ENCODE peak calls at places on chromosomes 16 and 17, in five cellular contexts. One of them, this sample, is unnamed.

GRCh38 chr17:36934144-36934758 is 3.0 kb upstream of the LHX1 start:
- DNase-seq in GM12878: no peak
- DNase-seq in HepG2: no peak
- DNase-seq in H1: peak; percentile 81
- DNase-seq in K562: no peak
- DNase-seq in this sample: peak; percentile 46

GRCh38 chr17:45902892-45903346 is 8.6 kb downstream of the MAPT start:
- DNase-seq in GM12878: no peak
- DNase-seq in HepG2: peak; percentile 68
- DNase-seq in H1: no peak
- DNase-seq in K562: peak; percentile 35
- DNase-seq in this sample: no peak

GRCh38 chr16:84582958-84583516 is 34.8 kb downstream of the COTL1 start:
- DNase-seq in GM12878: no peak
- DNase-seq in HepG2: no peak
- DNase-seq in H1: no peak
- DNase-seq in K562: no peak
- DNase-seq in this sample: no peak

GRCh38 chr17:73309727-73310555 is 1.9 kb downstream of the CDC42EP4 start:
- DNase-seq in GM12878: no peak
- DNase-seq in HepG2: no peak
- DNase-seq in H1: peak; percentile 60
- DNase-seq in K562: no peak
- DNase-seq in this sample: no peak

GRCh38 chr16:78605548-78606097 is 506.2 kb downstream of the WWOX start:
- DNase-seq in GM12878: no peak
- DNase-seq in HepG2: no peak
- DNase-seq in H1: no peak
- DNase-seq in K562: no peak
- DNase-seq in this sample: no peak

GRCh38 chr16:11354733-11355574 is 9.7 kb downstream of the RMI2 start:
- DNase-seq in GM12878: peak; percentile 79
- DNase-seq in HepG2: no peak
- DNase-seq in H1: no peak
- DNase-seq in K562: no peak
- DNase-seq in this sample: no peak

GRCh38 chr17:71276071-71276470 is 844.7 kb upstream of the SOX9 start:
- DNase-seq in GM12878: no peak
- DNase-seq in HepG2: no peak
- DNase-seq in H1: no peak
- DNase-seq in K562: no peak
- DNase-seq in this sample: no peak

GRCh38 chr16:10297341-10298006 is 88.4 kb upstream of the ATF7IP2 start:
- DNase-seq in GM12878: peak; percentile 98
- DNase-seq in HepG2: peak; percentile 64
- DNase-seq in H1: no peak
- DNase-seq in K562: no peak
- DNase-seq in this sample: no peak

GRCh38 chr16:61233718-61234117 is 802.5 kb downstream of the CDH8 start:
- DNase-seq in GM12878: no peak
- DNase-seq in HepG2: no peak
- DNase-seq in H1: no peak
- DNase-seq in K562: no peak
- DNase-seq in this sample: no peak

GRCh38 chr17:75346906-75347305 is 57.7 kb upstream of the SLC25A19 start:
- DNase-seq in GM12878: no peak
- DNase-seq in HepG2: no peak
- DNase-seq in H1: no peak
- DNase-seq in K562: peak; percentile 54
- DNase-seq in this sample: no peak

GRCh38 chr16:49514391-49514980 is 140.9 kb downstream of the C16orf78 start:
- DNase-seq in GM12878: no peak
- DNase-seq in HepG2: no peak
- DNase-seq in H1: no peak
- DNase-seq in K562: no peak
- DNase-seq in this sample: no peak

GRCh38 chr17:27630607-27631408 is at the start of gene LGALS9:
- DNase-seq in GM12878: peak; percentile 53
- DNase-seq in HepG2: no peak
- DNase-seq in H1: no peak
- DNase-seq in K562: no peak
- DNase-seq in this sample: no peak

GRCh38 chr16:10085078-10085798 is 97.0 kb downstream of the GRIN2A start:
- DNase-seq in GM12878: no peak
- DNase-seq in HepG2: no peak
- DNase-seq in H1: no peak
- DNase-seq in K562: no peak
- DNase-seq in this sample: no peak

GRCh38 chr16:78198299-78198698 is 98.8 kb downstream of the WWOX start:
- DNase-seq in GM12878: no peak
- DNase-seq in HepG2: no peak
- DNase-seq in H1: no peak
- DNase-seq in K562: no peak
- DNase-seq in this sample: no peak

GRCh38 chr16:69660166-69660565 is 66.2 kb downstream of the NQO1 start:
- DNase-seq in GM12878: no peak
- DNase-seq in HepG2: no peak
- DNase-seq in H1: no peak
- DNase-seq in K562: no peak
- DNase-seq in this sample: no peak

GRCh38 chr17:46979023-46979870 is at the start of gene RPRML:
- DNase-seq in GM12878: no peak
- DNase-seq in HepG2: no peak
- DNase-seq in H1: peak; percentile 77
- DNase-seq in K562: peak; percentile 77
- DNase-seq in this sample: peak; percentile 59

GRCh38 chr17:10702574-10702973 is 5.2 kb downstream of the ADPRM start:
- DNase-seq in GM12878: no peak
- DNase-seq in HepG2: no peak
- DNase-seq in H1: no peak
- DNase-seq in K562: no peak
- DNase-seq in this sample: no peak

GRCh38 chr16:54654429-54654828 is 276.2 kb upstream of the IRX5 start:
- DNase-seq in GM12878: no peak
- DNase-seq in HepG2: no peak
- DNase-seq in H1: no peak
- DNase-seq in K562: no peak
- DNase-seq in this sample: no peak

DNA sequence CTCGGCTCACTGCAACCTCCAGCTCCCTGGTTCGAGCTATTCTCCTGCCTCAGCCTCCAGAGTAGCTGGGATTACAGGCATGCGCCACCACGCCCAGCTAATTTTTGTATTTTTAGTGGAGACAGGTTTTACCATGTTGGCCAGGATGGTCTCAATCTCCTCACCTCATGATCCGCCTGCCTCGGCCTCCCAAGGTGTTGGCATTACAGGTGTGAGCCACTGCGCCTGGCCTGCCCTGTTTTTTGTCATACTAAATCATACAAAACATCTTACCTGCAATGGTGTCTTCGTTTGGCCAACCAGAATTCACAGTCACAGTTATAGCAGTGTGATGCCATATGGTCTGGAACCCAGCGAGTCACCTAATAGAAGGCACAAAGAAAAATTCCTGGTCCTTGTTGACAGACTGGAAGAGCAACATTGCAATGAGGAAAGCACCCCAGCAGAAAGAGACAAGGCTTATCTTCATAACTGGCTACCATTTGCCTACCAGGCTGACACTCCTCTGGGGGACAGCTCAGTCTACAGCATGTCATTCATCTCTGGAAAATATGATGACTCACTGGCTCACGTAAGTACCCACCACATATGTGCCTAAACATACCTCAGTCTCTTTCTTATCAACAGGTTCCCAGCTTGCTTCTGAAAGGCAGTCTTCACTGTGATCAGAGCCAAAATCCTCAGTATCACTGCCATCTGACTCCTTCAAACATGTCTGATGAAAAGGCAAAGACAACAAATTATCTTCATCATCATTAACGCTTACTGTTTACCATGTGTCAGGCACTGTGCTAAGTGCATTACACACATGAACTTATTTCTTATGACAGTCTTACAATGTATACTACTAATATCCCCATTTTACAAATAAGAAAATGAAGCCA is 4.3 kb upstream of the HSF5 start:
- DNase-seq in GM12878: no peak
- DNase-seq in HepG2: no peak
- DNase-seq in H1: peak; percentile 6
- DNase-seq in K562: peak; percentile 87
- DNase-seq in this sample: no peak
- TF ChIP-seq ATF2 in GM12878: no peak
- TF ChIP-seq ATF2 in HepG2: no peak
- TF ChIP-seq ATF2 in H1: no peak
- TF ChIP-seq ATF2 in K562: no peak
- TF ChIP-seq ATF2 in this sample: no peak

GRCh38 chr17:2635241-2635640 is 41.8 kb downstream of the PAFAH1B1 start:
- DNase-seq in GM12878: no peak
- DNase-seq in HepG2: no peak
- DNase-seq in H1: no peak
- DNase-seq in K562: no peak
- DNase-seq in this sample: no peak
- TF ChIP-seq ATF2 in GM12878: no peak
- TF ChIP-seq ATF2 in HepG2: no peak
- TF ChIP-seq ATF2 in H1: no peak
- TF ChIP-seq ATF2 in K562: no peak
- TF ChIP-seq ATF2 in this sample: no peak

DNA sequence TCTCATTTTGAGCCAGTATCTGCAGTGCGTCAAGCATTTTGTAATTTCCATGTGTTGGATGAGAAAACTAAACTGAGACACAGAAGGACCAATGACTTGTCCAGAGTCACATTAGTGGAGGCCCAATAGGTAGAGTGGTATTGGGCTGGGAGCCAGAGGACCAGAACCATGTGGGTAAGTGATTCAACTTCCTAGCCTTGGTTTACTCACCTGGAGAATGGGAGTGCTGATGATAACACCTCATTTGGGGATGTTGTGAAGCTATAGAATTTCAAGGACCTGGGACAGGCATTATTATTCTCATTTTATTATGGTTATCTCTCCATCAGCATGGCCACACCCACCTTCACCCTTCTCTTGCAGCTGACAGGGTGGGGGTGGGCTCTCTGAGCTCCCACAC is 8.1 kb downstream of the CPNE2 start:
- DNase-seq in GM12878: no peak
- DNase-seq in HepG2: no peak
- DNase-seq in H1: no peak
- DNase-seq in K562: peak; percentile 43
- DNase-seq in this sample: no peak
- TF ChIP-seq ATF2 in GM12878: no peak
- TF ChIP-seq ATF2 in HepG2: no peak
- TF ChIP-seq ATF2 in H1: no peak
- TF ChIP-seq ATF2 in K562: no peak
- TF ChIP-seq ATF2 in this sample: no peak

DNA sequence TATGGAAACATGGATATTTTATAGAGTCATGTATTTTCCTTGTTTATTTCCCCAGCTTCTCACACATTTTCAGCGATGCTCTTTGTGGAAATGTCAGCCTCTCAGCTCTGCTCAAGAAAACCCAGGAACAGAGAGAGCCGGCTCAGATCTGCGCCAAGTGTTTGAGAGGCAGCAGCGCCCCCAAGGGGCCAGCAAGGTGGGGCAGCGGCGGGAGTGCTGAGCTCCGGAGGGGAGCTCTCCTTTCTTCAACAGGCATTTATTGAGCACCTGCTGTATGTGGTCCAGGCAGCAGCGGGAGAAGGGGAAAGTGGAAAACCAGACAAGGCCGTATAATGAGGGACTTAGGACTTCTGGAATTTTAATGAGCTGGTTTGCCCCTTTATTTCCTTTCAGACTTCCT is 421.1 kb upstream of the C16orf82 start:
- DNase-seq in GM12878: no peak
- DNase-seq in HepG2: no peak
- DNase-seq in H1: peak; percentile 86
- DNase-seq in K562: peak; percentile 43
- DNase-seq in this sample: peak; percentile 80
- TF ChIP-seq ATF2 in GM12878: no peak
- TF ChIP-seq ATF2 in HepG2: no peak
- TF ChIP-seq ATF2 in H1: no peak
- TF ChIP-seq ATF2 in K562: no peak
- TF ChIP-seq ATF2 in this sample: no peak

DNA sequence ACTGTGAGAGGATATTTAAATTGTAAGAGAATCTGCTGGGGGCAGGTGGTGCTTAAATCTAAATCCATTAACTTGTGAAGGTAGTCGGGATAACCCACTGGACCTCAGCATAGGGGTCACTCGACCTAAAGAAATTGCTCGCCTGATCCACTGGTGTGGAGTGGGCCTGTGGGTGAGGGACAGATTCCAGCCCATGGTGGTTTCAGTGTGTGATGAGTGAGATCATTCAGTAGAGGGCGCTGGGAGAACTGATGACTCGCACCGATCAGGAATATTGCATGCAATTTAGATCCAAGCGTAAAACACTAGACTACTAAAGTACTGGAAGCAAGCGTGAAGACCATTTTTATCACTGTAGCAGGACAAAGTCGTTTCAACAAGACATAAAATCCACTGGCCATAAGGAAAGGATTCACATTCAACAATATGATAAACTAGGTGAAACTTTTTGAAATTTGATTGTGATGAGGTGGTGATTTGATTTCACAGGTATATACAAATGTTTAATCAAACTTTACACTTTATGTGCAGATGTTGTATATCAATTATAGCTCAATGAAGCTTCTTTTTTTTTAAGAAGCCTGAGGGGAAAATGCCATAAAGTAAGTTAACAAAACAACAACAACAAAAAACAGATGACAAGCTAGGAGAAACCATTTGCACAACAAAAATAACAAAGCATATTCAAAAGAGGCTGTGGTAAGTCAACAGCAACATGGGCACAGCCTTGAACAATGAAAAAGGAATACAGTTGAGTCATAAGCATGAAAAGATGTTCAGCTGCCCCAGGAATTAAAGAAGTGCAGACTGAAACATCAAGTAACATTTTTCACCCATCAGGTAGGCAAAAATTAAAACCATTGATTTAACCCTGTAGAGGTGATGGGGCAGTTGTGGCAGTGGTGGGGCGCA is 7.5 kb upstream of the TMEM170A start:
- DNase-seq in GM12878: no peak
- DNase-seq in HepG2: peak; percentile 61
- DNase-seq in H1: no peak
- DNase-seq in K562: peak; percentile 73
- DNase-seq in this sample: peak; percentile 48
- TF ChIP-seq ATF2 in GM12878: no peak
- TF ChIP-seq ATF2 in HepG2: peak; percentile 43
- TF ChIP-seq ATF2 in H1: no peak
- TF ChIP-seq ATF2 in K562: no peak
- TF ChIP-seq ATF2 in this sample: no peak